ENCODE peak calls at places on chromosomes 2 and 18, in five cellular contexts. U, R, J, I and P are unnamed samples.

GRCh38 chr2:215671244-215671643 is 235.4 kb upstream of the FN1 start:
- DNase-seq in R (no peak), U (no peak), I (no peak), J (peak; percentile 62), P (no peak)

GRCh38 chr2:138269726-138270125 is 231.8 kb upstream of the SPOPL start:
- DNase-seq in J (peak; percentile 71), U (no peak), R (peak; percentile 13), I (no peak), P (no peak)

GRCh38 chr2:8581048-8581561 is 100.8 kb upstream of the ID2 start:
- DNase-seq in I (no peak), U (peak; percentile 65), R (no peak), J (no peak), P (no peak)

GRCh38 chr18:5542393-5543035 is 1.3 kb downstream of the EPB41L3 start:
- DNase-seq in U (no peak), J (peak; percentile 34), I (no peak), R (peak; percentile 26), P (no peak)

GRCh38 chr2:45714679-45715078 is 63.2 kb downstream of the PRKCE start:
- DNase-seq in R (no peak), J (no peak), U (no peak), I (peak; percentile 9), P (no peak)

GRCh38 chr2:152611458-152612231 is 105.6 kb downstream of the PRPF40A start:
- DNase-seq in R (peak; percentile 80), J (peak; percentile 77), I (peak; percentile 28), U (peak; percentile 4), P (no peak)

GRCh38 chr2:204533629-204534370 is 11.5 kb upstream of the PARD3B start:
- DNase-seq in U (no peak), R (peak; percentile 69), I (peak; percentile 73), J (peak; percentile 57), P (no peak)

GRCh38 chr2:70994055-70994444 is 623 bp downstream of the TEX261 start:
- DNase-seq in U (peak; percentile 33), R (peak; percentile 8), J (no peak), I (no peak), P (no peak)

GRCh38 chr2:173350383-173350782 is 4.3 kb upstream of the CDCA7 start:
- DNase-seq in I (no peak), R (no peak), U (peak; percentile 57), J (no peak), P (no peak)

GRCh38 chr18:68244786-68245185 is 470.1 kb downstream of the TMX3 start:
- DNase-seq in J (peak; percentile 70), R (peak; percentile 74), I (peak; percentile 33), U (no peak), P (no peak)

GRCh38 chr2:20514596-20515269 is 67.9 kb downstream of the RHOB start:
- DNase-seq in U (no peak), J (peak; percentile 99), I (peak; percentile 95), R (peak; percentile 98), P (peak; percentile 77)

GRCh38 chr2:19664651-19665050 is 237.1 kb downstream of the TTC32 start:
- DNase-seq in I (peak; percentile 96), U (no peak), R (no peak), J (peak; percentile 73), P (no peak)

GRCh38 chr2:39150102-39150562 is 29.3 kb upstream of the SOS1 start:
- DNase-seq in I (no peak), R (no peak), U (no peak), J (no peak), P (no peak)

GRCh38 chr2:174535757-174536703 is 49.2 kb upstream of the GPR155 start:
- DNase-seq in R (no peak), J (no peak), I (no peak), U (peak; percentile 85), P (peak; percentile 60)

GRCh38 chr18:79455261-79455660 is 59.5 kb downstream of the NFATC1 start:
- DNase-seq in J (no peak), U (no peak), I (no peak), R (no peak), P (no peak)

GRCh38 chr2:216619411-216620393 is 13.5 kb upstream of the IGFBP2 start:
- DNase-seq in U (no peak), I (no peak), R (peak; percentile 64), J (peak; percentile 41), P (no peak)

GRCh38 chr2:241636983-241637232 is at the start of gene THAP4:
- DNase-seq in I (no peak), U (no peak), J (no peak), R (no peak), P (no peak)

GRCh38 chr2:20185176-20186022 is 39.5 kb downstream of the SDC1 start:
- DNase-seq in I (no peak), J (peak; percentile 89), U (no peak), R (peak; percentile 69), P (no peak)

GRCh38 chr18:59096098-59096779 is 43.4 kb upstream of the SEC11C start:
- DNase-seq in I (no peak), J (no peak), U (no peak), R (no peak), P (no peak)

GRCh38 chr2:200790185-200790584 is 21.5 kb upstream of the BZW1 start:
- DNase-seq in U (no peak), I (no peak), J (no peak), R (no peak), P (no peak)

GRCh38 chr2:118371500-118371899 is 283.2 kb downstream of the INSIG2 start:
- DNase-seq in I (peak; percentile 32), U (peak; percentile 14), J (peak; percentile 59), R (peak; percentile 18), P (no peak)

GRCh38 chr2:222819722-222820333 is 41.0 kb upstream of the ACSL3 start:
- DNase-seq in R (peak; percentile 54), U (no peak), J (peak; percentile 78), I (peak; percentile 61), P (no peak)

GRCh38 chr2:43276517-43276931 is 50.1 kb upstream of the ZFP36L2 start:
- DNase-seq in R (no peak), I (no peak), U (no peak), J (no peak), P (no peak)

GRCh38 chr18:43780782-43781340 is 503.6 kb upstream of the SYT4 start:
- DNase-seq in U (no peak), I (peak; percentile 66), J (peak; percentile 65), R (peak; percentile 29), P (peak; percentile 25)

GRCh38 chr2:46296216-46296839 is 879 bp upstream of the EPAS1 start:
- DNase-seq in I (no peak), R (no peak), J (no peak), U (no peak), P (no peak)

GRCh38 chr2:80304522-80304878 is at the start of gene LRRTM1:
- DNase-seq in J (peak; percentile 11), U (no peak), I (no peak), R (no peak), P (no peak)

GRCh38 chr2:69216535-69217332 is 170.3 kb downstream of the GFPT1 start:
- DNase-seq in J (peak; percentile 87), I (no peak), U (no peak), R (peak; percentile 85), P (no peak)

GRCh38 chr2:147867050-147867449 is 22.2 kb downstream of the ACVR2A start:
- DNase-seq in I (no peak), J (peak; percentile 11), U (no peak), R (no peak), P (no peak)

GRCh38 chr2:217513256-217513655 is 489.5 kb downstream of the TNS1 start:
- DNase-seq in R (no peak), U (no peak), J (peak; percentile 54), I (no peak), P (no peak)

GRCh38 chr2:20326163-20326780 is 24.4 kb downstream of the PUM2 start:
- DNase-seq in I (peak; percentile 46), U (peak; percentile 62), R (peak; percentile 68), J (peak; percentile 55), P (no peak)

GRCh38 chr2:43623052-43623451 is 14.0 kb upstream of the PLEKHH2 start:
- DNase-seq in J (no peak), U (no peak), R (no peak), I (no peak), P (no peak)

GRCh38 chr2:174039551-174040416 is 74.6 kb upstream of the SP3 start:
- DNase-seq in R (peak; percentile 97), U (peak; percentile 92), I (peak; percentile 90), J (peak; percentile 92), P (peak; percentile 74)

GRCh38 chr2:232363784-232364615 is 14.6 kb upstream of the ALPP start:
- DNase-seq in U (peak; percentile 64), I (no peak), R (peak; percentile 26), J (no peak), P (no peak)

GRCh38 chr2:232367016-232367415 is 11.5 kb upstream of the ALPP start:
- DNase-seq in U (no peak), I (no peak), R (no peak), J (no peak), P (no peak)

GRCh38 chr2:232367591-232368233 is 10.8 kb upstream of the ALPP start:
- DNase-seq in J (no peak), I (no peak), U (no peak), R (no peak), P (no peak)

GRCh38 chr2:232368311-232368731 is 10.2 kb upstream of the ALPP start:
- DNase-seq in I (peak; percentile 20), J (no peak), R (peak; percentile 34), U (no peak), P (no peak)

GRCh38 chr2:232365621-232366321 is 12.8 kb upstream of the ALPP start:
- DNase-seq in I (peak; percentile 28), U (peak; percentile 21), J (peak; percentile 56), R (peak; percentile 21), P (no peak)
- TF ChIP-seq CTCF in I (peak; percentile 51), U (peak; percentile 33), J (peak; percentile 46), R (peak; percentile 30), P (peak; percentile 74)

GRCh38 chr2:146651361-146651760 is 1193.5 kb upstream of the ACVR2A start:
- DNase-seq in I (no peak), U (no peak), J (no peak), R (peak; percentile 32), P (no peak)

GRCh38 chr2:146652311-146652710 is 1192.5 kb upstream of the ACVR2A start:
- DNase-seq in U (no peak), J (peak; percentile 59), R (peak; percentile 62), I (peak; percentile 13), P (no peak)
- H2AFZ ChIP-seq in U (no peak overlapping the region), J (no peak overlapping the region), R (no peak overlapping the region), I (no peak overlapping the region), P (no peak overlapping the region)

GRCh38 chr2:107627164-107627563 is 199.5 kb upstream of the RGPD4 start:
- DNase-seq in U (no peak), R (no peak), I (no peak), J (no peak), P (no peak)
- TF ChIP-seq CTCF in U (no peak), R (no peak), I (no peak), J (no peak), P (no peak)

DNA sequence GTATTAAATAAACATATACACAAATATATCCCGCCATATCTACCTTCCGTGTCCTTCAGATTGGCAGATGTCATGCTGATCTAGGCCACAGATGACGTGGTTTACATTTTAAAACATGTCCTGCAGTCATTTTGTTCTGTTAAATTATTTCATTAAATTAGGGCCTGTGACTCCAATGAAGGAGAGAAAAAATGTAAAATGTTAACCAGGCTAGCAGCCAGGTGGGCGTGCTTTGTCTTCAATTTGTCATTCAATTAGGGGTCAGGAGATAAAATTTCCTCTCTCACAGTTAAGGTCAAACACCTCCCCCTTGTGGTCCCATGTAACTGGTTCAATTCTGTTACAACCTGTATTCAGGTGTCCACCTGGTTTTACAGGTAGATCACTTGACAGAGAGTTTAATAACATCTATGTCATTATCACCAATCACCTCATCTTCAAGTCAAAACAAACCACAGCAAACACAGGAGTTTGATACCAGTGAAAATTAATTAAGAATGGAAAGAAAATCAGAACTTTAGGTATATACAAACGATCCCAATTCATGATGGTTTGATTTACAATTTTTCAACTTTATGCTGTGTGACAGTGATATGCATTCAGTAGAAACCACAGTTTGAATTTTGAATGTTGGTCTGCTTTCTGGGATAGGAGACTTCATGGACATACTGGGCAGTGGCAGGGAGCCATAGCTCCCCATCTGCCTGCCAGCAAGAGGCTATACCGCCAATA is 339.4 kb downstream of the CMPK2 start:
- DNase-seq in I (no peak), U (peak; percentile 78), J (peak; percentile 15), R (no peak), P (no peak)
- H2AFZ ChIP-seq in I (no peak overlapping the region), U (peak overlapping the region; percentile 11), J (no peak overlapping the region), R (no peak overlapping the region), P (no peak overlapping the region)